ENCODE peak calls at places on chromosomes 1 and 21, in six cellular contexts. M, H, D, O, A and P are unnamed samples.

GRCh38 chr1:184531296-184531695 is 144.5 kb downstream of the C1orf21 start:
- DNase-seq in M (no peak), H (no peak), D (no peak), O (no peak), A (no peak), P (no peak)

GRCh38 chr1:16393255-16394177 is 26.5 kb downstream of the SZRD1 start:
- DNase-seq in M (no peak), H (no peak), D (no peak), O (no peak), A (no peak), P (no peak)

GRCh38 chr1:159978107-159978398 is 24.0 kb upstream of the SLAMF9 start:
- DNase-seq in M (no peak), H (no peak), D (no peak), O (no peak), A (no peak), P (no peak)

GRCh38 chr1:243402868-243403267 is 147.0 kb downstream of the SDCCAG8 start:
- DNase-seq in M (no peak), H (no peak), D (no peak), O (no peak), A (no peak), P (no peak)

GRCh38 chr1:11535761-11536572 is 57.0 kb downstream of the DISP3 start:
- DNase-seq in M (no peak), H (peak; percentile 12), D (no peak), O (no peak), A (no peak), P (no peak)

GRCh38 chr21:33859373-33860102 is 56.1 kb downstream of the ATP5PO start:
- DNase-seq in M (no peak), H (no peak), D (no peak), O (no peak), A (no peak), P (no peak)

GRCh38 chr21:35525443-35525842 is 476.3 kb upstream of the RUNX1 start:
- DNase-seq in M (no peak), H (no peak), D (no peak), O (no peak), A (no peak), P (no peak)

GRCh38 chr1:108560430-108561144 is 687 bp downstream of the EEIG2 start:
- DNase-seq in M (peak; percentile 65), H (peak; percentile 79), D (peak; percentile 15), O (no peak), A (peak; percentile 21), P (peak; percentile 91)

GRCh38 chr1:215226755-215227154 is 144.2 kb downstream of the KCNK2 start:
- DNase-seq in M (no peak), H (no peak), D (no peak), O (no peak), A (no peak), P (no peak)

GRCh38 chr21:26554365-26554764 is 18.7 kb downstream of the CYYR1 start:
- DNase-seq in M (no peak), H (no peak), D (no peak), O (no peak), A (no peak), P (no peak)

GRCh38 chr1:181513786-181514297 is 30.5 kb downstream of the CACNA1E start:
- DNase-seq in M (no peak), H (no peak), D (no peak), O (no peak), A (no peak), P (no peak)

DNA sequence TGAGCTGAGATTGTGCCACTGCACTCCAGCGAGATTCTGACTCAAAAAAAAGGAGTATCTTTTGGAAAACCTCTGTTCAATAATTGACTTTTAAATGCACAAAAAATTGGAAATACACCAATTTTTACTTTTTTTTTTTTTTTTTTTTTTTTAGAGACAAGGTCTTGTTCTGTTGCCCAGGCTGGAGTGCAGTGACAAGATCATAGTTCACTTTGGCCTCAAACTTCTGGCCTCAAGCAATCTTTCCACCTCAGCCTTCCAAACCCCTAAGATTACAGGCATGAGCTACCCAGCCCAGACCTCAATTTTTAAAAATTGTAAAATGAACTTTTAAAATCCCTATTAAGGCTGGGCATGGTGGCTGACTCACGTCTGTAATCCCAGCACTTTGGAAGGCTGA is 30.8 kb downstream of the NEK2 start:
- DNase-seq in M (no peak), H (no peak), D (no peak), O (no peak), A (no peak), P (no peak)
- TF ChIP-seq POLR2A in M (no peak), H (no peak), D (no peak), O (no peak), A (no peak), P (no peak)

DNA sequence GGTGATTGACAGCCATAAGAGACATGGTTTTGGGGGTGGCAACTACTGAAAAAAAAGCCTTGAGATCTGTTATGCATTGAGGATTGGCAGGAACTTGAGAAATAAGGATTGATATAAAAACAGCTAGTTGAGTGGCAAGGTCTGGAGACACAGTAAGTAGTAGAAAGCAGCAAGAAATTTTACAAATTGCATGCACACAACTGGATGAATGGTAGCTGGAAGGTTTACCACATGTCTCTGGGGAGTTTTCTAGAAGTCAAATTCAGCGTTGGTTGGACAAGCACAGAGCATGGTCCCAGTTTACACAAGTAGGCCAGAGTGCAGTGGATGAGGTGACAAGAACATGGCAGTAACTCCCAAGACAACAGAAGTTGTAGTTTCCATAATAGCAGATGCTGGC is at the start of gene KRTAP25-1:
- DNase-seq in M (no peak), H (no peak), D (no peak), O (no peak), A (no peak), P (no peak)
- TF ChIP-seq POLR2A in M (no peak), H (no peak), D (no peak), O (no peak), A (no peak), P (no peak)

GRCh38 chr1:45344491-45344890 is 4.3 kb upstream of the MUTYH start:
- DNase-seq in M (no peak), H (no peak), D (no peak), O (no peak), A (no peak), P (no peak)

GRCh38 chr1:45340816-45341215 is 576 bp upstream of the MUTYH start:
- DNase-seq in M (no peak), H (peak; percentile 19), D (no peak), O (no peak), A (no peak), P (no peak)

GRCh38 chr1:45337630-45338320 is 2.2 kb upstream of the TOE1 start:
- DNase-seq in M (no peak), H (no peak), D (no peak), O (no peak), A (no peak), P (no peak)

GRCh38 chr1:45335732-45336365 is 4.1 kb upstream of the TOE1 start:
- DNase-seq in M (no peak), H (no peak), D (no peak), O (no peak), A (no peak), P (no peak)

GRCh38 chr1:45339694-45340558 is at the start of the genes MUTYH and TOE1:
- DNase-seq in M (peak; percentile 96), H (peak; percentile 92), D (peak; percentile 90), O (peak; percentile 94), A (peak; percentile 85), P (peak; percentile 87)
- TF ChIP-seq POLR2A in M (peak; percentile 60), H (peak; percentile 78), D (peak; percentile 42), O (peak; percentile 94), A (peak; percentile 62), P (no peak)

GRCh38 chr1:6207075-6207885 is 1.4 kb downstream of the RNF207 start:
- DNase-seq in M (no peak), H (no peak), D (no peak), O (no peak), A (no peak), P (no peak)

GRCh38 chr1:6207921-6208320 is 2.0 kb downstream of the RNF207 start:
- DNase-seq in M (no peak), H (no peak), D (no peak), O (no peak), A (no peak), P (no peak)

GRCh38 chr1:6209661-6210605 is 4.0 kb downstream of the RNF207 start:
- DNase-seq in M (no peak), H (no peak), D (no peak), O (no peak), A (no peak), P (no peak)

GRCh38 chr1:6208723-6209660 is 3.1 kb downstream of the RNF207 start:
- DNase-seq in M (peak; percentile 60), H (no peak), D (no peak), O (peak; percentile 55), A (no peak), P (no peak)

GRCh38 chr1:6205849-6206845 is at the start of gene RNF207:
- DNase-seq in M (peak; percentile 84), H (peak; percentile 82), D (peak; percentile 22), O (peak; percentile 86), A (peak; percentile 62), P (no peak)
- TF ChIP-seq POLR2A in M (peak; percentile 52), H (peak; percentile 75), D (no peak), O (peak; percentile 74), A (peak; percentile 80), P (no peak)

GRCh38 chr1:226943927-226944326 is 3.8 kb downstream of the COQ8A start:
- DNase-seq in M (no peak), H (no peak), D (no peak), O (no peak), A (no peak), P (no peak)

GRCh38 chr1:226942392-226942791 is 2.3 kb downstream of the COQ8A start:
- DNase-seq in M (no peak), H (no peak), D (no peak), O (no peak), A (no peak), P (no peak)

GRCh38 chr1:226940806-226941067 is 643 bp downstream of the COQ8A start:
- DNase-seq in M (no peak), H (no peak), D (no peak), O (no peak), A (no peak), P (no peak)

GRCh38 chr1:226945106-226945857 is 5.2 kb downstream of the COQ8A start:
- DNase-seq in M (no peak), H (no peak), D (no peak), O (no peak), A (peak; percentile 22), P (peak; percentile 84)

DNA sequence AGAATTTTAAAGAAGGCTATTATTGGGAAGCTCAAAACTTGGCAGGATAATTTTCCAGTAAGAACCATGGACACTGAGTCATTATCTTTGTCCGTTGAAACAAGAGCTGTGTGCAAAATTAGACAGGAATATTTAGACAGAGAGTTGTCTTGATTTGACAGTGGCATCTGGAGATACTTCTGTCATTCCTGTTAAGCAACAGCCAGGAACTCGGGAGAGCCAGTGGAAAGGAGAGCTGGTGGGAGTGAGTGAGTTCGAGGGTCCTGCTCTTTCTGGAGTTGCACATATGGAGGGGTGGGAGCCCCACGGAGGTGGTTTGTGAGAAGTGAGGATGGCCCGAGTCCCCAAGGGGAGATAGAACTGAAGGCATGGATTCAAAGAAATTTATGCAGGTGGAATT is 3.1 kb downstream of the COQ8A start:
- DNase-seq in M (no peak), H (no peak), D (no peak), O (no peak), A (no peak), P (peak; percentile 66)
- TF ChIP-seq POLR2A in M (peak; percentile 23), H (no peak), D (no peak), O (no peak), A (no peak), P (no peak)

DNA sequence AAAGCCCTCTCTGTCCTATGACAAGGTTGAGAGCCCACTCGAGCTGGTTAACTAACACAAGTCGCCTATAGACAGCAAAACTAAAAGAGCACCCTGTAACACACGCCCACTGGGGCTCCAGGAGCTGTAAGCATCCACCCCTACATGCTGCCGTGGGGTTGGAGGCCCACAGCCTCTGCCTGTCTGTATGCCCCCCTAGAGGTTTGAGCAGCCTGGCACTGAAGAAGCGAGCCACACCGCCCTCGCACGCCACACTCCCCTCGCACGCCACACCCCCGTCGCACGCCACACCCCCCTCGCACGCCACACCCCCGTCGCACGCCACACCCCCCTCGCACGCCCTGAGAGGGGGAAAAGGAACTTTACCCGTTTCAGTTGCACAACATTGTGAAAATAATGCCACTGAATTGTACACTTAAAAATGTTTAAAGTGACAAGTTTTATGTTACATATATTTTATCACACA is 13.2 kb upstream of the HMGCL start:
- DNase-seq in M (peak; percentile 64), H (peak; percentile 47), D (peak; percentile 47), O (peak; percentile 70), A (peak; percentile 63), P (peak; percentile 40)
- TF ChIP-seq POLR2A in M (no peak), H (no peak), D (no peak), O (no peak), A (no peak), P (no peak)